ENCODE peak calls at places on chromosomes 2 and 18, in five cellular contexts. X is H1, C is HCT116, P is MM.1S, U is tibial artery. Q is an unnamed sample. For H3K27me3, the result is how much of the 10 kb centered on the place peaks cover.

GRCh38 chr2:3597567-3597966 is 2.7 kb downstream of the COLEC11 start:
- DNase-seq in C (no peak), X (no peak), U (no peak), P (no peak), Q (no peak)

GRCh38 chr2:201130524-201131186 is 14.7 kb downstream of the CFLAR start:
- DNase-seq in C (no peak), P (no peak), X (no peak), U (no peak), Q (no peak)

GRCh38 chr18:681985-682384 is 24.5 kb downstream of the TYMS start:
- DNase-seq in P (no peak), X (no peak), U (no peak), C (no peak), Q (no peak)

GRCh38 chr2:85132392-85132791 is 800 bp upstream of the TCF7L1 start:
- DNase-seq in U (peak), P (no peak), X (no peak), C (no peak), Q (no peak)

GRCh38 chr18:46555724-46556123 is 101.3 kb downstream of the LOXHD1 start:
- DNase-seq in X (peak), P (peak), U (no peak), C (peak), Q (no peak)

GRCh38 chr18:8367217-8367988 is 241.8 kb upstream of the RAB12 start:
- DNase-seq in U (no peak), P (peak), C (peak), X (peak), Q (no peak)

GRCh38 chr2:190979906-190980629 is 33.9 kb downstream of the STAT1 start:
- DNase-seq in X (no peak), U (peak), P (no peak), C (no peak), Q (no peak)

GRCh38 chr2:178761759-178762371 is 45.4 kb downstream of the TTN start:
- DNase-seq in P (peak), C (peak), U (no peak), X (no peak), Q (no peak)

GRCh38 chr2:144459937-144460336 is 60.0 kb downstream of the ZEB2 start:
- DNase-seq in C (no peak), P (no peak), X (no peak), U (no peak), Q (no peak)

GRCh38 chr2:72896446-72896845 is 9.2 kb downstream of the SPR start:
- DNase-seq in P (no peak), X (no peak), C (no peak), U (no peak), Q (no peak)

GRCh38 chr2:19774788-19775156 is 127.0 kb downstream of the TTC32 start:
- DNase-seq in P (no peak), U (no peak), C (no peak), X (peak), Q (no peak)

GRCh38 chr2:25483584-25484266 is 142.0 kb upstream of the DNMT3A start:
- DNase-seq in P (peak), C (no peak), X (no peak), U (no peak), Q (no peak)

GRCh38 chr18:8050616-8051314 is 483.6 kb downstream of the PTPRM start:
- DNase-seq in C (no peak), X (no peak), P (no peak), U (no peak), Q (no peak)

GRCh38 chr18:31566576-31567306 is 24.9 kb upstream of the TTR start:
- DNase-seq in C (no peak), U (no peak), P (no peak), X (no peak), Q (no peak)

GRCh38 chr2:119290859-119291587 is 67.4 kb downstream of the STEAP3 start:
- DNase-seq in U (no peak), C (peak), P (peak), X (peak), Q (peak)

GRCh38 chr18:69840445-69840844 is 107.2 kb downstream of the CD226 start:
- DNase-seq in X (no peak), U (no peak), P (no peak), C (no peak), Q (no peak)

GRCh38 chr18:69838003-69838402 is 109.7 kb downstream of the CD226 start:
- DNase-seq in X (no peak), U (no peak), C (no peak), P (no peak), Q (no peak)

GRCh38 chr18:69839989-69840388 is 107.7 kb downstream of the CD226 start:
- DNase-seq in C (no peak), P (no peak), U (no peak), X (no peak), Q (no peak)

GRCh38 chr18:69838620-69839411 is 108.9 kb downstream of the CD226 start:
- DNase-seq in U (no peak), P (no peak), C (peak), X (peak), Q (no peak)

DNA sequence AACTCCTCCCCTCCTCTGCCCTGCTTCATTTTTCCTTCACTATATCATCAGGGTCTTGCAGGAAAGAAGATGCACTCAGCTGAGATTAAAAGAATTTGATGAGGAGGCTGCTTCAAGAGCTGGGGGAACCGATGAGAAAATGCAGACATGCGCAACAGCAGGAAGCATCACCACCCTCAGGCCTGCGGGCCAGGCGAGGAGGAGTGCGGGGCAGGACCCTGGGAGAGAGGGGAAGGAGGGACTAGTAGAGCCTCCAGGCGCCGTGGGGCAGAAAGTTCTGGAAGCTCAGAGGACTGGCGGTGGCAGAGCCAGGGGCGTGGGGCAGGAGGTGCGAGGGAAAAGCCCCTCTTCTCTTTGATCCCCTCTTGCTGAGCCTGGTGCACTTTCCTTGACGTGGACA is 108.2 kb downstream of the CD226 start:
- DNase-seq in C (no peak), U (no peak), P (no peak), X (no peak), Q (no peak)
- H3K4me3 ChIP-seq in C (no peak), U (no peak), P (no peak), X (no peak), Q (no peak)

DNA sequence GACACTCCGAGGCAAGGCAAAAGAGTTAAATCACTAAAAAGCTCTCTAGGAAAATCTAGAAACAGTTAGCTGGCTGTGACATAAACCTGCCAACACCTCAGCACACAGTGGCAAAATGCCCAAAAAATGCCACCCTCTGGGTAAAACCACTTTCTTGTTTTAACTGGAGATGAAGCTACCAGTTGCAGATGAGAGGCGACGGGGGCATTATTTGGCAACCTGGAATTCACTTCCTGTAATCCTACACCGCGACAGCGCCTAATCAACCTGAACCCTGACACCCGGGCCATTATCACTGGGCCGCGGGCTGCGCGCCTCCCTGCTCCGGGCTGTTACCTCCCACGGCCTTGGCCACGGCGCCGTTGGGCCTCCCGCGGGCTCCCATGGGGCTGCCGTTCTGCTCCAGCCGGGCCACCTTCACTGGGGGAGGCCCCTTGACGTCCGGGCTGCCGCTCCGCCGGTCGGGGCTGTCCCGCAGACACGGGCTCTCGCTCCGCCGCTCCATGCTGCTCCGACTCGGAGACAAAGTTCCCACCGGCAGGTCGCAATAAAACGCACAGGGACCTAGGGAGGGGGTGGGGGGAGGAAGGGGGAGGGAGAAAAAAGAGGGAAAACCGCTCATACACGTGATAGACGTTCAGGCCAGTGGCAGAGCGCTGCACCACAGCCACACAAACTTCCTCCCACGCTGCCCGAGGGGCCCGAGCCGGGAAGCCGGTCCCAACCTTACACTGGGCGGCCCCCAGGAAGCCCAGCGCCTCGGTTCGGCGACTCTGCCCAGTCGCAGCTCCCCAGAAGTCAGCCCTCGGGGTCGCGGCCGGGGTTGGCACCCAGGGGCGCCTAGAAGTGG is 2.0 kb downstream of the SATB2 start:
- DNase-seq in U (no peak), X (peak), C (peak), P (no peak), Q (peak)
- H3K27me3 ChIP-seq in U (under half), X (under half), C (under half), P (under half), Q (under half)

GRCh38 chr2:120548627-120549026 is 187.0 kb upstream of the GLI2 start:
- DNase-seq in U (no peak), X (no peak), P (no peak), C (no peak), Q (no peak)
- TF ChIP-seq CTCF in U (no peak), X (no peak), P (no peak), C (no peak), Q (no peak)

DNA sequence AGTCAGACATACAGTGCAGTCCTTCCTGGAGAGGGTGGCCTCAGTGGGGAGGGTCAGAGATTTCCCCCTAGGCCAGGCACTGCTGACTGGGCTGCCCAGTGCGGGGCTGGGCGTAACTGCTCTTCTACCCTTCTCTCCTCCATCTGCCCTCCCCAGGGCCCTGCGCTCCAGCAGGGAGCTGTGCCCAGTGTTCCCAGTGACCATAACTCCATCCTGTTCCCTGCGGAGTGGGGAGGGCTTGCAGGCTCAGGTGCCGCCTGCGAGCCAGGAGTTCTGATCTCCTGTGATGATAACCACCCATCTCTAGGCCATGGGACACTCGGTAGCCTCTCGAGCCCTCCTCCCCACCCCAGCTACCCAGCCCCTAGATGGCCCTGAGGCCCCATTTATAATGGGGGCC is 107.6 kb downstream of the SMAD7 start:
- DNase-seq in X (no peak), C (no peak), U (no peak), P (no peak), Q (no peak)
- H3K4me3 ChIP-seq in X (no peak), C (no peak), U (no peak), P (no peak), Q (no peak)

DNA sequence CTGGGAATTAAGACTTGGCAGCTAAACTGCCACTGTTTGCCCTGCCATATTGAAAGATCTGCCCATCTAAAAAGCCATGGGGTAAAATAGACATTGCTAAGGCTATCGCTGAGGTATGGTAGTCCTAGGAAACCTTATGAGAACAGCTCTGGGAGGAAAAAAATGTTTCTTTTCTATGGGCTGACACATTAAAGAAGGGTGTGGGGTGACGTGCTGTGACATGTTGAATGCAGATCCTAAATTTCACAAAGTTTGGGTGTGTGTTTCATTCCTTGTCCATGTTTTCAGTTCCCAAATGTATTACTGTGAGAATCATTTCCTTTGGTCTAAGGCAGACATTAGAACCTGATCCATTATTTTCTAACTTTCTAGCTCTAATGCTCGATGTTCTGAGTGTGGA is 766.4 kb downstream of the BCL11A start:
- DNase-seq in P (no peak), U (no peak), C (no peak), X (no peak), Q (no peak)
- H3K27me3 ChIP-seq in P (under half), U (under half), C (under half), X (under half), Q (under half)

Q was measured in RWPE2.